ENCODE peak calls at places on chromosomes 3 and 15, in five cellular contexts. One of them, this sample, is unnamed.

GRCh38 chr3:35743218-35743617 is 103.9 kb downstream of the ARPP21 start:
- DNase-seq in left cardiac atrium: no peak
- DNase-seq in PC-9: no peak
- DNase-seq in neural progenitor cell: no peak
- DNase-seq in caudate nucleus: no peak
- DNase-seq in this sample: no peak

GRCh38 chr15:37856109-37856508 is 78.3 kb upstream of the TMCO5A start:
- DNase-seq in neural progenitor cell: no peak
- DNase-seq in PC-9: no peak
- DNase-seq in caudate nucleus: no peak
- DNase-seq in left cardiac atrium: no peak
- DNase-seq in this sample: no peak

GRCh38 chr15:55334371-55334770 is 15.3 kb downstream of the PIGB start:
- DNase-seq in caudate nucleus: no peak
- DNase-seq in left cardiac atrium: no peak
- DNase-seq in PC-9: no peak
- DNase-seq in neural progenitor cell: no peak
- DNase-seq in this sample: no peak

GRCh38 chr15:77037475-77038209 is 33.3 kb downstream of the TSPAN3 start:
- DNase-seq in PC-9: no peak
- DNase-seq in neural progenitor cell: no peak
- DNase-seq in left cardiac atrium: no peak
- DNase-seq in caudate nucleus: no peak
- DNase-seq in this sample: no peak

GRCh38 chr3:125011941-125012340 is 43.9 kb downstream of the HEG1 start:
- DNase-seq in neural progenitor cell: peak
- DNase-seq in left cardiac atrium: no peak
- DNase-seq in caudate nucleus: no peak
- DNase-seq in PC-9: no peak
- DNase-seq in this sample: no peak

GRCh38 chr3:124298951-124299350 is 307.0 kb upstream of the ROPN1 start:
- DNase-seq in PC-9: peak
- DNase-seq in left cardiac atrium: no peak
- DNase-seq in caudate nucleus: no peak
- DNase-seq in neural progenitor cell: no peak
- DNase-seq in this sample: no peak

GRCh38 chr3:40499952-40500351 is 5.9 kb upstream of the ZNF620 start:
- DNase-seq in neural progenitor cell: no peak
- DNase-seq in left cardiac atrium: no peak
- DNase-seq in caudate nucleus: no peak
- DNase-seq in PC-9: no peak
- DNase-seq in this sample: no peak

GRCh38 chr3:177545964-177546363 is 348.7 kb upstream of the TBL1XR1 start:
- DNase-seq in left cardiac atrium: no peak
- DNase-seq in PC-9: no peak
- DNase-seq in neural progenitor cell: no peak
- DNase-seq in caudate nucleus: no peak
- DNase-seq in this sample: no peak

GRCh38 chr15:23518104-23518503 is 47.4 kb upstream of the MKRN3 start:
- DNase-seq in neural progenitor cell: no peak
- DNase-seq in PC-9: no peak
- DNase-seq in caudate nucleus: peak
- DNase-seq in left cardiac atrium: no peak
- DNase-seq in this sample: no peak

This sample was measured in uterus.